ENCODE peak calls at places on chromosomes 5 and 9, in nine cellular contexts. J is effector memory CD4-positive, alpha-beta T cell; H is activated effector memory CD4-positive, alpha-beta T cell treated with Interleukin-2 at 50 U/mL for 16 hours; B is amniotic stem cell; W is neural progenitor cell; E is activated T-helper 1 cell treated with anti-CD3 and anti-CD28 coated beads, Interleukin-2, amount 50 U/mL, for 16 hours; Z is tibial nerve; L is PC-9; K is foreskin keratinocyte. O is an unnamed sample.

GRCh38 chr5:32522429-32523143 is 62.8 kb upstream of the SUB1 start:
- DNase-seq in J (no peak), W (no peak), H (no peak), Z (peak), L (peak), B (no peak), K (no peak), E (no peak), O (peak)

GRCh38 chr9:131992906-131993657 is 86.6 kb downstream of the MED27 start:
- DNase-seq in L (no peak), J (no peak), H (no peak), B (no peak), Z (no peak), K (no peak), W (peak), E (no peak), O (no peak)

GRCh38 chr5:154211611-154212390 is 21.3 kb downstream of the GALNT10 start:
- DNase-seq in H (no peak), L (peak), J (no peak), K (no peak), E (no peak), W (no peak), Z (no peak), B (no peak), O (no peak)

GRCh38 chr5:132102101-132102701 is 28.6 kb downstream of the CSF2 start:
- DNase-seq in L (peak), J (peak), Z (no peak), H (no peak), B (no peak), K (no peak), E (no peak), W (no peak), O (no peak)

GRCh38 chr5:32223972-32224608 is 50.0 kb upstream of the GOLPH3 start:
- DNase-seq in E (no peak), Z (no peak), J (no peak), K (peak), H (no peak), L (peak), W (peak), B (peak), O (no peak)

GRCh38 chr5:145499483-145499882 is 335.7 kb downstream of the PRELID2 start:
- DNase-seq in H (no peak), L (no peak), J (no peak), Z (no peak), B (no peak), K (no peak), W (no peak), E (no peak), O (no peak)

GRCh38 chr5:96816430-96816939 is 8.7 kb upstream of the ERAP1 start:
- DNase-seq in L (no peak), K (no peak), J (peak), B (no peak), H (peak), W (no peak), E (peak), Z (no peak), O (peak)

GRCh38 chr9:118928723-118929122 is 440.5 kb downstream of the BRINP1 start:
- DNase-seq in L (no peak), E (no peak), H (no peak), B (no peak), Z (no peak), K (no peak), W (peak), J (no peak), O (no peak)

GRCh38 chr5:153983885-153984284 is 54.8 kb downstream of the FAM114A2 start:
- DNase-seq in L (no peak), Z (no peak), W (no peak), H (no peak), K (no peak), J (no peak), B (no peak), E (no peak), O (no peak)

GRCh38 chr5:8057764-8058163 is 188.8 kb downstream of the MTRR start:
- DNase-seq in Z (no peak), E (no peak), L (no peak), J (no peak), B (no peak), H (no peak), W (no peak), K (no peak), O (no peak)

GRCh38 chr5:14185336-14186131 is 42.4 kb downstream of the TRIO start:
- DNase-seq in B (no peak), E (no peak), H (no peak), W (no peak), L (peak), J (no peak), Z (no peak), K (peak), O (no peak)

GRCh38 chr5:77663081-77663863 is 24.8 kb upstream of the OTP start:
- DNase-seq in L (no peak), W (no peak), K (no peak), H (no peak), E (no peak), Z (no peak), B (no peak), J (no peak), O (no peak)

GRCh38 chr9:83239787-83240186 is 176.8 kb upstream of the RASEF start:
- DNase-seq in E (no peak), J (no peak), K (no peak), B (no peak), H (no peak), Z (no peak), W (no peak), L (no peak), O (no peak)

GRCh38 chr5:153896701-153897100 is 142.0 kb downstream of the FAM114A2 start:
- DNase-seq in Z (no peak), K (peak), E (no peak), J (no peak), L (no peak), B (no peak), W (no peak), H (no peak), O (no peak)